ENCODE peak calls at places on chromosomes 3 and 15, in eight cellular contexts. One of them, this sample, is unnamed.

GRCh38 chr3:120350431-120350941 is 1.3 kb upstream of the LRRC58 start:
- DNase-seq in aorta: peak; percentile 73
- DNase-seq in Right ventricle myocardium superior: peak; percentile 52
- DNase-seq in mucosa of gallbladder: no peak
- DNase-seq in fibroblast of pulmonary artery: peak; percentile 82
- DNase-seq in uterus: peak; percentile 20
- DNase-seq in ELR: peak; percentile 72
- DNase-seq in left lung: peak; percentile 49
- DNase-seq in this sample: peak; percentile 57

GRCh38 chr3:14766428-14767244 is 52.1 kb upstream of the FGD5 start:
- DNase-seq in Right ventricle myocardium superior: peak; percentile 29
- DNase-seq in aorta: no peak
- DNase-seq in ELR: no peak
- DNase-seq in uterus: no peak
- DNase-seq in fibroblast of pulmonary artery: no peak
- DNase-seq in left lung: no peak
- DNase-seq in mucosa of gallbladder: no peak
- DNase-seq in this sample: no peak

GRCh38 chr15:96261575-96262034 is 68.9 kb upstream of the NR2F2 start:
- DNase-seq in uterus: no peak
- DNase-seq in mucosa of gallbladder: peak; percentile 11
- DNase-seq in Right ventricle myocardium superior: no peak
- DNase-seq in left lung: no peak
- DNase-seq in aorta: no peak
- DNase-seq in fibroblast of pulmonary artery: no peak
- DNase-seq in ELR: no peak
- DNase-seq in this sample: no peak

GRCh38 chr3:21544076-21544462 is 206.9 kb downstream of the ZNF385D start:
- DNase-seq in left lung: no peak
- DNase-seq in fibroblast of pulmonary artery: no peak
- DNase-seq in mucosa of gallbladder: no peak
- DNase-seq in ELR: no peak
- DNase-seq in aorta: no peak
- DNase-seq in uterus: no peak
- DNase-seq in Right ventricle myocardium superior: no peak
- DNase-seq in this sample: no peak

GRCh38 chr15:33844186-33844585 is 124.1 kb upstream of the CHRM5 start:
- DNase-seq in mucosa of gallbladder: no peak
- DNase-seq in uterus: no peak
- DNase-seq in fibroblast of pulmonary artery: no peak
- DNase-seq in aorta: no peak
- DNase-seq in left lung: no peak
- DNase-seq in Right ventricle myocardium superior: no peak
- DNase-seq in ELR: no peak
- DNase-seq in this sample: no peak

GRCh38 chr15:48754011-48754410 is 56.9 kb downstream of the CEP152 start:
- DNase-seq in aorta: no peak
- DNase-seq in ELR: peak; percentile 9
- DNase-seq in uterus: no peak
- DNase-seq in fibroblast of pulmonary artery: no peak
- DNase-seq in left lung: no peak
- DNase-seq in Right ventricle myocardium superior: no peak
- DNase-seq in mucosa of gallbladder: no peak
- DNase-seq in this sample: no peak

GRCh38 chr15:58015565-58015964 is 49.9 kb downstream of the ALDH1A2 start:
- DNase-seq in left lung: no peak
- DNase-seq in Right ventricle myocardium superior: no peak
- DNase-seq in aorta: no peak
- DNase-seq in fibroblast of pulmonary artery: peak; percentile 12
- DNase-seq in uterus: no peak
- DNase-seq in mucosa of gallbladder: no peak
- DNase-seq in ELR: peak; percentile 62
- DNase-seq in this sample: peak; percentile 69

GRCh38 chr3:60079076-60079475 is 1029.3 kb upstream of the CFAP20DC start:
- DNase-seq in ELR: no peak
- DNase-seq in mucosa of gallbladder: no peak
- DNase-seq in left lung: no peak
- DNase-seq in uterus: no peak
- DNase-seq in fibroblast of pulmonary artery: no peak
- DNase-seq in aorta: no peak
- DNase-seq in Right ventricle myocardium superior: no peak
- DNase-seq in this sample: no peak

GRCh38 chr3:186930143-186930638 is at the start of gene ST6GAL1:
- DNase-seq in uterus: peak; percentile 62
- DNase-seq in left lung: peak; percentile 95
- DNase-seq in fibroblast of pulmonary artery: peak; percentile 82
- DNase-seq in mucosa of gallbladder: peak; percentile 35
- DNase-seq in Right ventricle myocardium superior: peak; percentile 85
- DNase-seq in aorta: peak; percentile 86
- DNase-seq in ELR: peak; percentile 76
- DNase-seq in this sample: peak; percentile 66

This sample was measured in epithelial cell of esophagus.